ENCODE peak calls at places on chromosomes 11 and 22, in eight cellular contexts. W is AG09309; H is CD8-positive, alpha-beta memory T cell; X is suprapubic skin; J is HFF-Myc; P is astrocyte of the cerebellum; C is stomach; S is CD8-positive, alpha-beta T cell. Q is an unnamed sample.

GRCh38 chr11:120135838-120136237 is 2.1 kb downstream of the TRIM29 start:
- DNase-seq in W (no peak), H (no peak), X (no peak), J (no peak), P (no peak), C (peak), S (no peak), Q (no peak)

GRCh38 chr11:109697140-109697843 is 275.3 kb downstream of the C11orf87 start:
- DNase-seq in W (peak), H (no peak), X (no peak), J (peak), P (peak), C (no peak), S (no peak), Q (peak)

GRCh38 chr22:50157976-50158375 is 12.6 kb upstream of the PANX2 start:
- DNase-seq in W (no peak), H (no peak), X (peak), J (no peak), P (no peak), C (peak), S (no peak), Q (no peak)

GRCh38 chr11:49302360-49302759 is 94.0 kb upstream of the FOLH1 start:
- DNase-seq in W (no peak), H (no peak), X (no peak), J (no peak), P (no peak), C (no peak), S (no peak), Q (no peak)

GRCh38 chr11:112724194-112724790 is 236.9 kb upstream of the NCAM1 start:
- DNase-seq in W (no peak), H (no peak), X (no peak), J (no peak), P (no peak), C (no peak), S (no peak), Q (no peak)

GRCh38 chr11:119759324-119759723 is 30.3 kb upstream of the NECTIN1 start:
- DNase-seq in W (no peak), H (no peak), X (no peak), J (peak), P (peak), C (no peak), S (no peak), Q (peak)

GRCh38 chr11:66337103-66337899 is 1.1 kb upstream of the RIN1 start:
- DNase-seq in W (no peak), H (no peak), X (no peak), J (no peak), P (no peak), C (no peak), S (no peak), Q (no peak)

GRCh38 chr11:61667684-61668320 is 12.4 kb upstream of the DAGLA start:
- DNase-seq in W (no peak), H (no peak), X (no peak), J (no peak), P (no peak), C (no peak), S (no peak), Q (no peak)

GRCh38 chr22:41140365-41140957 is 48.1 kb downstream of the EP300 start:
- DNase-seq in W (no peak), H (no peak), X (no peak), J (no peak), P (no peak), C (no peak), S (no peak), Q (no peak)

GRCh38 chr11:32809313-32809712 is 14.9 kb upstream of the CCDC73 start:
- DNase-seq in W (peak), H (no peak), X (no peak), J (peak), P (peak), C (peak), S (no peak), Q (no peak)

GRCh38 chr11:133576351-133576750 is 44.0 kb upstream of the OPCML start:
- DNase-seq in W (no peak), H (no peak), X (no peak), J (no peak), P (no peak), C (no peak), S (no peak), Q (no peak)

GRCh38 chr22:22770881-22771280 is 116.7 kb upstream of the IGLL5 start:
- DNase-seq in W (no peak), H (no peak), X (no peak), J (no peak), P (no peak), C (no peak), S (no peak), Q (no peak)

GRCh38 chr22:31614781-31615480 is 47.1 kb downstream of the PISD start:
- DNase-seq in W (no peak), H (no peak), X (no peak), J (no peak), P (no peak), C (no peak), S (no peak), Q (no peak)

GRCh38 chr22:32994046-32994827 is 63.9 kb downstream of the SYN3 start:
- DNase-seq in W (no peak), H (no peak), X (no peak), J (no peak), P (no peak), C (no peak), S (no peak), Q (no peak)

GRCh38 chr11:16789061-16789415 is 50.6 kb downstream of the C11orf58 start:
- DNase-seq in W (no peak), H (no peak), X (no peak), J (no peak), P (no peak), C (no peak), S (no peak), Q (no peak)

GRCh38 chr11:22752908-22753310 is 76.7 kb downstream of the SVIP start:
- DNase-seq in W (no peak), H (no peak), X (no peak), J (no peak), P (no peak), C (no peak), S (no peak), Q (no peak)

GRCh38 chr11:73856001-73856663 is 20.5 kb downstream of the COA4 start:
- DNase-seq in W (no peak), H (no peak), X (no peak), J (no peak), P (no peak), C (no peak), S (no peak), Q (no peak)

GRCh38 chr11:15609445-15609844 is 494.7 kb downstream of the INSC start:
- DNase-seq in W (no peak), H (no peak), X (no peak), J (no peak), P (no peak), C (no peak), S (no peak), Q (no peak)

GRCh38 chr11:130578738-130579368 is 130.4 kb downstream of the ADAMTS15 start:
- DNase-seq in W (no peak), H (no peak), X (no peak), J (no peak), P (no peak), C (peak), S (no peak), Q (no peak)

GRCh38 chr11:83054904-83055380 is 16.8 kb downstream of the RAB30 start:
- DNase-seq in W (no peak), H (no peak), X (no peak), J (no peak), P (no peak), C (no peak), S (no peak), Q (no peak)

GRCh38 chr11:2507945-2508749 is 63.3 kb downstream of the KCNQ1 start:
- DNase-seq in W (no peak), H (no peak), X (no peak), J (no peak), P (no peak), C (no peak), S (no peak), Q (no peak)

GRCh38 chr22:17366830-17367229 is 2.4 kb upstream of the CECR2 start:
- DNase-seq in W (no peak), H (no peak), X (no peak), J (no peak), P (no peak), C (no peak), S (no peak), Q (no peak)

GRCh38 chr11:44617671-44618461 is 52.4 kb downstream of the CD82 start:
- DNase-seq in W (no peak), H (no peak), X (peak), J (no peak), P (no peak), C (no peak), S (no peak), Q (no peak)

GRCh38 chr11:112949781-112950575 is 11.2 kb upstream of the NCAM1 start:
- DNase-seq in W (no peak), H (no peak), X (no peak), J (no peak), P (no peak), C (no peak), S (no peak), Q (no peak)

GRCh38 chr22:49010086-49010863 is 817.4 kb downstream of the BRD1 start:
- DNase-seq in W (no peak), H (no peak), X (no peak), J (no peak), P (no peak), C (peak), S (no peak), Q (no peak)

GRCh38 chr11:35039076-35039475 is 99.9 kb upstream of the CD44 start:
- DNase-seq in W (no peak), H (no peak), X (no peak), J (no peak), P (no peak), C (no peak), S (no peak), Q (no peak)

GRCh38 chr22:23065069-23065451 is 5.3 kb upstream of the GNAZ start:
- DNase-seq in W (no peak), H (no peak), X (no peak), J (no peak), P (no peak), C (peak), S (no peak), Q (no peak)

GRCh38 chr11:67665537-67666302 is 8.7 kb downstream of the ALDH3B2 start:
- DNase-seq in W (no peak), H (no peak), X (peak), J (no peak), P (no peak), C (peak), S (no peak), Q (no peak)

GRCh38 chr11:11864803-11865202 is 23.0 kb downstream of the USP47 start:
- DNase-seq in W (no peak), H (no peak), X (no peak), J (no peak), P (no peak), C (no peak), S (no peak), Q (no peak)

GRCh38 chr11:110093407-110094297 is 460 bp downstream of the ZC3H12C start:
- DNase-seq in W (no peak), H (no peak), X (peak), J (no peak), P (peak), C (peak), S (no peak), Q (no peak)

GRCh38 chr11:114049050-114049449 is 10.5 kb upstream of the ZBTB16 start:
- DNase-seq in W (no peak), H (no peak), X (no peak), J (no peak), P (no peak), C (no peak), S (no peak), Q (no peak)

GRCh38 chr11:120147094-120147949 is 9.4 kb upstream of the TRIM29 start:
- DNase-seq in W (no peak), H (no peak), X (no peak), J (no peak), P (no peak), C (no peak), S (no peak), Q (no peak)

GRCh38 chr11:2576116-2576515 is 123.7 kb downstream of the KCNQ1OT1 start:
- DNase-seq in W (no peak), H (no peak), X (peak), J (no peak), P (no peak), C (no peak), S (no peak), Q (no peak)

GRCh38 chr11:107801641-107802040 is 56.9 kb downstream of the SLC35F2 start:
- DNase-seq in W (no peak), H (no peak), X (no peak), J (no peak), P (no peak), C (no peak), S (no peak), Q (no peak)

GRCh38 chr11:123537726-123538125 is 107.7 kb downstream of the GRAMD1B start:
- DNase-seq in W (no peak), H (no peak), X (no peak), J (no peak), P (no peak), C (no peak), S (no peak), Q (no peak)

DNA sequence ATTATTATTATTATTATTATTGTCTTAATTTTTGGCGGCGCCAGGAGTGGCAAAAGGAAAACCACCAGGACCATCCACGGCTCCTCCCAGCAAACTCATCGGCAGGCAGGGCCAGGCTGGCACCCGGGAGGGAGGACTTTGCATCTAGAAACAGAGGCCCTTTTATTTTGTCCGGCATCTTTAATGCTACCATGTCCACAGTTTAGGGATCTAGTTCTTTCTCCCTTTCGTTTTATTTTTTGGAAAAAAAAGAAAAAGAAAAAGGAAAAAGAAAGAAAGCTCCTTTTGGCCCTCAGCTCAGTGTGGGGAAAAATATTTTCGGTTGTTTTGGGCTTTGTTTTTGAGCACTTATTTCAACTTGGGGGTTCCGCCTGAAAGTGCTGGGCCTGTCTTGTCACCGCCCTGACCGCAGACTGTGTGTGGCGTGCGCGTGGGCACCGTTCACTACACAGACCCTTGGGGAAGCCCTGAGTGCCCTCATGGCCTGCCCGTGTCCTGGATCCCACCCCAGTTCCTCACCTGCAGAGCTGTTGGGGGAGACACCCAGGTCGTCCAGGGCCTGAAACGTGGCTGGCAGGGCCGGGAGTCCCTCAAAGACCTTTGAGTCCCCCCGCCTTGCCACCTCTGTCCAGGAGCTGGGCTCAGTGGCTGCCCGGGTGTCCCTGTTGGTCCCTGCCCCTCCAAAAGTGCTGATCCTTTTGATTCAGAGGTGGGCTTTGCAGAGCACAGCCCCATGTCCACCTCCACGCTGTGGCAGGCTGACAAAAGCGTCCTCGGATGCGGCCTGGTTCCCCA is 69.1 kb upstream of the PPARA start:
- DNase-seq in W (no peak), H (no peak), X (peak), J (no peak), P (no peak), C (peak), S (no peak), Q (no peak)
- H3K4me3 ChIP-seq in W (peak), H (no peak), X (peak), J (peak), P (peak), C (peak), S (no peak), Q (no peak)

GRCh38 chr11:86669424-86669823 is 3.0 kb downstream of the ME3 start:
- DNase-seq in W (no peak), H (no peak), X (no peak), J (no peak), P (no peak), C (no peak), S (no peak), Q (peak)

GRCh38 chr11:86672007-86672621 is at the start of gene ME3:
- DNase-seq in W (no peak), H (peak), X (peak), J (no peak), P (no peak), C (peak), S (no peak), Q (no peak)

GRCh38 chr11:86671386-86672006 is 920 bp downstream of the ME3 start:
- DNase-seq in W (no peak), H (no peak), X (peak), J (no peak), P (no peak), C (peak), S (no peak), Q (no peak)

GRCh38 chr11:86668929-86669328 is 3.5 kb downstream of the ME3 start:
- DNase-seq in W (no peak), H (no peak), X (no peak), J (no peak), P (no peak), C (no peak), S (no peak), Q (no peak)

GRCh38 chr11:86670179-86670578 is 2.2 kb downstream of the ME3 start:
- DNase-seq in W (peak), H (no peak), X (no peak), J (no peak), P (no peak), C (no peak), S (no peak), Q (no peak)
- H3K4me3 ChIP-seq in W (no peak), H (no peak), X (no peak), J (no peak), P (no peak), C (no peak), S (no peak), Q (peak)

GRCh38 chr11:10301656-10302293 is 3.1 kb upstream of the ADM start:
- DNase-seq in W (no peak), H (no peak), X (no peak), J (no peak), P (no peak), C (no peak), S (no peak), Q (no peak)
- H3K4me3 ChIP-seq in W (peak), H (peak), X (peak), J (peak), P (peak), C (peak), S (no peak), Q (peak)

GRCh38 chr22:42275176-42275575 is 4.7 kb upstream of the TCF20 start:
- DNase-seq in W (no peak), H (no peak), X (no peak), J (no peak), P (no peak), C (no peak), S (no peak), Q (no peak)
- H3K4me3 ChIP-seq in W (no peak), H (no peak), X (no peak), J (no peak), P (no peak), C (no peak), S (no peak), Q (no peak)

GRCh38 chr11:102115557-102115956 is 5.3 kb downstream of the YAP1 start:
- DNase-seq in W (no peak), H (no peak), X (no peak), J (no peak), P (no peak), C (no peak), S (no peak), Q (no peak)

GRCh38 chr11:102118937-102119336 is 8.7 kb downstream of the YAP1 start:
- DNase-seq in W (no peak), H (no peak), X (no peak), J (no peak), P (no peak), C (no peak), S (no peak), Q (no peak)

GRCh38 chr11:102117472-102118113 is 7.3 kb downstream of the YAP1 start:
- DNase-seq in W (no peak), H (no peak), X (no peak), J (no peak), P (no peak), C (no peak), S (no peak), Q (no peak)

GRCh38 chr11:102114032-102114431 is 3.8 kb downstream of the YAP1 start:
- DNase-seq in W (no peak), H (no peak), X (no peak), J (no peak), P (no peak), C (no peak), S (no peak), Q (no peak)

GRCh38 chr11:102116453-102117205 is 6.4 kb downstream of the YAP1 start:
- DNase-seq in W (no peak), H (no peak), X (no peak), J (no peak), P (no peak), C (no peak), S (no peak), Q (no peak)
- H3K4me3 ChIP-seq in W (no peak), H (no peak), X (no peak), J (no peak), P (no peak), C (no peak), S (no peak), Q (no peak)

GRCh38 chr22:36324414-36324813 is 63.4 kb downstream of the MYH9 start:
- DNase-seq in W (no peak), H (no peak), X (no peak), J (no peak), P (no peak), C (no peak), S (no peak), Q (no peak)
- H3K4me3 ChIP-seq in W (no peak), H (no peak), X (no peak), J (no peak), P (no peak), C (no peak), S (no peak), Q (no peak)

DNA sequence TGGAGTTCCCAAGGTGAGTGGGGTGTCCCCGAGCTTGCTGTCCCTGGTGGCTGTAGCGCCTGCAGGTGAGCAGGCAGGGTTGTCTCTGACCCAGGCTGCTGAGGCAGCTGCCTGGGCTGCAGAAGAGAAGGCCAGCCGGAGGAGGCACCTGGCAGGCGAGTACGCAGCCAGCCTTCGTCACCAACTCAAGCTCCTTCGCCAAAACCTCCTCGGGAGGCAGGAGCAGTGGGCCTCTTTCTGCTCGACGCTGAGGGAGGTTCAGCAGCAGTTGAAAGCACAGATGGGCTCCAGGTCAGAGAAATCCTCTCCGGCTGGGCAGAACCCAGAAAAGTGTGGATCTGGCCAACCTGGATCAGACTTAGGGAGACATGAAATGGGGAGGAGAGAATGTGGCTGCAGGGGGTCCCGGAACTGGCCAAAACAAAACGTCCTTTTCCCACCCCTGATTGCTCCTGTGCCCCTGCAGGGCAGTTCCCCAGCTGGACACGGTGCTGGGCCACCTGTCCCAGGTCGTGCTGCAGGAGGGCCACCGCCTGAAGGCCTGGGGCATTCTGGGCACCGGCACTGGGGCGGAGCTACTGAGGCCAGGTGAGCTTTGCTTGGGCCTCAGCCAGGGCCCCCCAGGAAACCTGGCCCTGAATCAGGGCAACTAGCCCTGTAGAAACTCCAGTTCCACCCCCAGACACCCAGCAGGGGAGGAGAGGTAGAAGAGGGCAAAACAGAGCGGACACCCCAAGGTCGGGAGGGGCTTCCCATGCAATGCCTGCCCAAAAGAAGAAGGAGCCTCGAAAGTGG is 56.7 kb downstream of the BTG4 start:
- DNase-seq in W (no peak), H (no peak), X (peak), J (no peak), P (no peak), C (no peak), S (no peak), Q (no peak)
- H3K4me3 ChIP-seq in W (no peak), H (no peak), X (no peak), J (no peak), P (no peak), C (no peak), S (no peak), Q (no peak)